ENCODE peak calls at places on chromosomes 11 and 22, in four cellular contexts. One of them, this sample, is unnamed.
A peak's percentile ranks its signal among the peaks of the same experiment; 100 is the strongest.

GRCh38 chr11:2783536-2784082 is 83.8 kb upstream of the KCNQ1OT1 start:
- DNase-seq in A549: no peak
- DNase-seq in SK-N-SH: no peak
- DNase-seq in iPS DF 6.9: no peak
- DNase-seq in this sample: no peak

GRCh38 chr11:45163956-45164575 is 17.6 kb downstream of the PRDM11 start:
- DNase-seq in A549: no peak
- DNase-seq in SK-N-SH: no peak
- DNase-seq in iPS DF 6.9: no peak
- DNase-seq in this sample: no peak

GRCh38 chr11:57116654-57117053 is 65.1 kb upstream of the LRRC55 start:
- DNase-seq in A549: peak; percentile 54
- DNase-seq in SK-N-SH: peak; percentile 28
- DNase-seq in iPS DF 6.9: peak; percentile 16
- DNase-seq in this sample: peak; percentile 19

GRCh38 chr11:112670806-112671570 is 290.2 kb upstream of the NCAM1 start:
- DNase-seq in SK-N-SH: no peak
- DNase-seq in A549: no peak
- DNase-seq in iPS DF 6.9: no peak
- DNase-seq in this sample: no peak

GRCh38 chr11:27653990-27654758 is 46.1 kb downstream of the BDNF start:
- DNase-seq in iPS DF 6.9: no peak
- DNase-seq in A549: no peak
- DNase-seq in SK-N-SH: peak; percentile 65
- DNase-seq in this sample: no peak

GRCh38 chr11:114216804-114217195 is 79.4 kb upstream of the NNMT start:
- DNase-seq in SK-N-SH: no peak
- DNase-seq in A549: no peak
- DNase-seq in iPS DF 6.9: no peak
- DNase-seq in this sample: no peak

GRCh38 chr11:1484716-1485503 is 1.7 kb downstream of the MOB2 start:
- DNase-seq in A549: no peak
- DNase-seq in iPS DF 6.9: no peak
- DNase-seq in SK-N-SH: no peak
- DNase-seq in this sample: peak; percentile 33

GRCh38 chr11:7520981-7521487 is 7.2 kb downstream of the PPFIBP2 start:
- DNase-seq in iPS DF 6.9: no peak
- DNase-seq in A549: no peak
- DNase-seq in SK-N-SH: no peak
- DNase-seq in this sample: no peak

GRCh38 chr22:31611065-31611760 is 50.8 kb downstream of the PISD start:
- DNase-seq in A549: no peak
- DNase-seq in SK-N-SH: peak; percentile 74
- DNase-seq in iPS DF 6.9: no peak
- DNase-seq in this sample: no peak

GRCh38 chr11:1843098-1843473 is 4.3 kb downstream of the TNNI2 start:
- DNase-seq in SK-N-SH: no peak
- DNase-seq in iPS DF 6.9: no peak
- DNase-seq in A549: no peak
- DNase-seq in this sample: no peak

GRCh38 chr11:1892116-1892515 is 421 bp upstream of the PRR33 start:
- DNase-seq in SK-N-SH: no peak
- DNase-seq in iPS DF 6.9: no peak
- DNase-seq in A549: no peak
- DNase-seq in this sample: no peak

GRCh38 chr11:57457643-57458023 is 2.7 kb upstream of the RTN4RL2 start:
- DNase-seq in SK-N-SH: no peak
- DNase-seq in iPS DF 6.9: no peak
- DNase-seq in A549: no peak
- DNase-seq in this sample: no peak

GRCh38 chr22:23457586-23457985 is 122.5 kb downstream of the IGLL1 start:
- DNase-seq in SK-N-SH: no peak
- DNase-seq in iPS DF 6.9: no peak
- DNase-seq in A549: no peak
- DNase-seq in this sample: no peak

GRCh38 chr11:12160680-12161079 is 50.3 kb downstream of the MICAL2 start:
- DNase-seq in SK-N-SH: no peak
- DNase-seq in iPS DF 6.9: no peak
- DNase-seq in A549: no peak
- DNase-seq in this sample: no peak

GRCh38 chr11:6608011-6608410 is 4.0 kb downstream of the TAF10 start:
- DNase-seq in A549: no peak
- DNase-seq in SK-N-SH: no peak
- DNase-seq in iPS DF 6.9: no peak
- DNase-seq in this sample: no peak

GRCh38 chr22:22784249-22785039 is 103.2 kb upstream of the IGLL5 start:
- DNase-seq in SK-N-SH: no peak
- DNase-seq in iPS DF 6.9: no peak
- DNase-seq in A549: no peak
- DNase-seq in this sample: no peak

GRCh38 chr11:134398079-134398444 is 14.0 kb downstream of the B3GAT1 start:
- DNase-seq in A549: no peak
- DNase-seq in SK-N-SH: no peak
- DNase-seq in iPS DF 6.9: no peak
- DNase-seq in this sample: no peak

GRCh38 chr22:30026751-30027150 is 53.5 kb upstream of the HORMAD2 start:
- DNase-seq in A549: no peak
- DNase-seq in SK-N-SH: no peak
- DNase-seq in iPS DF 6.9: no peak
- DNase-seq in this sample: no peak

GRCh38 chr11:1516273-1517067 is 29.9 kb upstream of the MOB2 start:
- DNase-seq in SK-N-SH: peak; percentile 39
- DNase-seq in iPS DF 6.9: no peak
- DNase-seq in A549: no peak
- DNase-seq in this sample: peak; percentile 8

GRCh38 chr11:120566176-120566575 is 54.6 kb downstream of the GRIK4 start:
- DNase-seq in SK-N-SH: no peak
- DNase-seq in A549: no peak
- DNase-seq in iPS DF 6.9: no peak
- DNase-seq in this sample: no peak

GRCh38 chr11:30406978-30407762 is 84.3 kb downstream of the ARL14EP start:
- DNase-seq in iPS DF 6.9: no peak
- DNase-seq in A549: no peak
- DNase-seq in SK-N-SH: no peak
- DNase-seq in this sample: no peak

GRCh38 chr22:45290410-45290936 is 5.7 kb downstream of the UPK3A start:
- DNase-seq in SK-N-SH: no peak
- DNase-seq in A549: peak; percentile 49
- DNase-seq in iPS DF 6.9: no peak
- DNase-seq in this sample: no peak

GRCh38 chr11:57547854-57548377 is 10.5 kb downstream of the SMTNL1 start:
- DNase-seq in A549: no peak
- DNase-seq in SK-N-SH: no peak
- DNase-seq in iPS DF 6.9: no peak
- DNase-seq in this sample: no peak

GRCh38 chr11:83195176-83195531 is 1.6 kb downstream of the ANKRD42 start:
- DNase-seq in SK-N-SH: peak; percentile 26
- DNase-seq in A549: no peak
- DNase-seq in iPS DF 6.9: no peak
- DNase-seq in this sample: no peak

GRCh38 chr11:44377914-44378321 is 68.0 kb upstream of the ALX4 start:
- DNase-seq in A549: no peak
- DNase-seq in iPS DF 6.9: no peak
- DNase-seq in SK-N-SH: no peak
- DNase-seq in this sample: no peak

GRCh38 chr22:30564766-30565118 is 9.7 kb downstream of the GAL3ST1 start:
- DNase-seq in A549: no peak
- DNase-seq in iPS DF 6.9: no peak
- DNase-seq in SK-N-SH: no peak
- DNase-seq in this sample: no peak

GRCh38 chr11:125091247-125091876 is 20.1 kb downstream of the TMEM218 start:
- DNase-seq in SK-N-SH: peak; percentile 90
- DNase-seq in iPS DF 6.9: peak; percentile 47
- DNase-seq in A549: peak; percentile 46
- DNase-seq in this sample: no peak

GRCh38 chr11:4825132-4825531 is 4.0 kb downstream of the OR51F2 start:
- DNase-seq in iPS DF 6.9: no peak
- DNase-seq in SK-N-SH: no peak
- DNase-seq in A549: no peak
- DNase-seq in this sample: no peak

GRCh38 chr11:18324381-18324780 is 2.0 kb downstream of the GTF2H1 start:
- DNase-seq in iPS DF 6.9: no peak
- DNase-seq in A549: no peak
- DNase-seq in SK-N-SH: no peak
- DNase-seq in this sample: no peak

GRCh38 chr11:113505046-113505445 is 29.8 kb upstream of the DRD2 start:
- DNase-seq in A549: no peak
- DNase-seq in iPS DF 6.9: no peak
- DNase-seq in SK-N-SH: no peak
- DNase-seq in this sample: no peak

GRCh38 chr11:94149435-94149834 is 20.8 kb downstream of the PANX1 start:
- DNase-seq in SK-N-SH: no peak
- DNase-seq in A549: no peak
- DNase-seq in iPS DF 6.9: no peak
- DNase-seq in this sample: no peak

GRCh38 chr22:50522208-50522805 is 3.1 kb downstream of the SCO2 start:
- DNase-seq in SK-N-SH: no peak
- DNase-seq in A549: no peak
- DNase-seq in iPS DF 6.9: no peak
- DNase-seq in this sample: no peak

GRCh38 chr22:37803636-37804371 is 3.9 kb upstream of the GCAT start:
- DNase-seq in SK-N-SH: no peak
- DNase-seq in A549: no peak
- DNase-seq in iPS DF 6.9: no peak
- DNase-seq in this sample: no peak
- H3K4me3 ChIP-seq in SK-N-SH: no peak overlapping the region
- H3K4me3 ChIP-seq in A549: peak overlapping the region; percentile 69
- H3K4me3 ChIP-seq in iPS DF 6.9: peak overlapping the region; percentile 65
- H3K4me3 ChIP-seq in this sample: peak overlapping the region; percentile 79

GRCh38 chr11:71987521-71987920 is 11.2 kb upstream of the IL18BP start:
- DNase-seq in SK-N-SH: no peak
- DNase-seq in A549: no peak
- DNase-seq in iPS DF 6.9: no peak
- DNase-seq in this sample: no peak
- H3K27ac ChIP-seq in SK-N-SH: no peak overlapping the region
- H3K27ac ChIP-seq in A549: no peak overlapping the region
- H3K27ac ChIP-seq in iPS DF 6.9: no peak overlapping the region
- H3K27ac ChIP-seq in this sample: no peak overlapping the region

DNA sequence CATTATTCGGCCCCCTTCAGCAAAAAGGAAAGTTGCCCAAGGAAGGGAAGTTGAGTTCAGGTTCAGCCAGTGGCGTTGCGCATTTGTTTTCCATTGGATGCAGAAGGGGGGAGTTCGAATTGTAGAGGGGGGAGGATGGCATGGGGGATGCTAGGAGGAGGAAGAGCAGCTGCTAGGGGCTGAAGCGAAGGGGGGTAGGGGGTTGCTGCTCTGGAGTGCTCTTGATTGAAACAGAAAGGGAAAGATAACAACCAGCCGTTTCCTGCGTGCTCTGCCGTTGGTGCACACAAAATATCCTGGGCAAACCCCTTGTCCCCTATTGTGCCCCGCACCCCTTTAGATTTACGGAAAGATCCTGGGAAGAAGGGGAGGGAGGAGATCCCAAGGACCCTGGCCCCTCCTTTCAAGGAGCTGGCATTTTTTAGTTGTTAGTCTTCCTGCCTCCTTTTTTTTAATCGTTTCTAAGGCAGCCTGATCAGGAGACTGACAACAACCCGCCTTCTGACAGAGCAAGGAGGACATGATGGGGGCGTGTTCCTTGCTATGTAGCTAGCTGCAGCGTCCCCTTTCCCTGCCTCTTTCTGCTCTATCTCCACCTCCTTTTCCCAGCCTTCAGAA is 2.1 kb downstream of the KMT2A start:
- DNase-seq in iPS DF 6.9: no peak
- DNase-seq in A549: peak; percentile 61
- DNase-seq in SK-N-SH: peak; percentile 53
- DNase-seq in this sample: peak; percentile 14
- H3K4me3 ChIP-seq in iPS DF 6.9: peak overlapping the region; percentile 99
- H3K4me3 ChIP-seq in A549: peak overlapping the region; percentile 95
- H3K4me3 ChIP-seq in SK-N-SH: peak overlapping the region; percentile 95
- H3K4me3 ChIP-seq in this sample: peak overlapping the region; percentile 99

GRCh38 chr22:44271010-44271500 is 41.7 kb downstream of the SHISAL1 start:
- DNase-seq in A549: no peak
- DNase-seq in iPS DF 6.9: no peak
- DNase-seq in SK-N-SH: no peak
- DNase-seq in this sample: no peak
- H3K27ac ChIP-seq in A549: no peak overlapping the region
- H3K27ac ChIP-seq in iPS DF 6.9: no peak overlapping the region
- H3K27ac ChIP-seq in SK-N-SH: no peak overlapping the region
- H3K27ac ChIP-seq in this sample: no peak overlapping the region

GRCh38 chr11:22340803-22341581 is 2.8 kb downstream of the SLC17A6 start:
- DNase-seq in A549: no peak
- DNase-seq in iPS DF 6.9: no peak
- DNase-seq in SK-N-SH: no peak
- DNase-seq in this sample: no peak
- H3K4me3 ChIP-seq in A549: no peak overlapping the region
- H3K4me3 ChIP-seq in iPS DF 6.9: peak overlapping the region; percentile 23
- H3K4me3 ChIP-seq in SK-N-SH: no peak overlapping the region
- H3K4me3 ChIP-seq in this sample: no peak overlapping the region

DNA sequence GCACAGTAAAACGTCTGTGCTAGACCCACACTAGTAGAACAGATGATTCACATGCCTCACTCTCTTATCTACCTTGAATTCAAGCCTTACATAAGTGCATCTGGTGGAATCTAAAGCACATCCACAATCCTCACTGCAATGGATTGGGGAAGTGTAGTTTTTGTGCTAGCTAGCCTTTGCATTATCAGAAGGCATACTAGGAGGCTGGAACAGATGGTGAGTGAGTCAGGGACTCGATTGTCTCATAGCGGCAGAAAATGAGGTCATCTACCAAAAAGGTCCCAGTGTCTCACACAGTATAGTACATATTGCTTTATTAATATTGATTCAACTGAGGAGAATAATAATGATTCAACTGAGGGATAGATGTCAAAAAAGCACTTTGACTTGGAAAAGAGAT is 9.3 kb downstream of the MSANTD4 start:
- DNase-seq in iPS DF 6.9: no peak
- DNase-seq in A549: no peak
- DNase-seq in SK-N-SH: no peak
- DNase-seq in this sample: no peak
- H3K27ac ChIP-seq in iPS DF 6.9: no peak overlapping the region
- H3K27ac ChIP-seq in A549: no peak overlapping the region
- H3K27ac ChIP-seq in SK-N-SH: peak overlapping the region; percentile 74
- H3K27ac ChIP-seq in this sample: no peak overlapping the region

DNA sequence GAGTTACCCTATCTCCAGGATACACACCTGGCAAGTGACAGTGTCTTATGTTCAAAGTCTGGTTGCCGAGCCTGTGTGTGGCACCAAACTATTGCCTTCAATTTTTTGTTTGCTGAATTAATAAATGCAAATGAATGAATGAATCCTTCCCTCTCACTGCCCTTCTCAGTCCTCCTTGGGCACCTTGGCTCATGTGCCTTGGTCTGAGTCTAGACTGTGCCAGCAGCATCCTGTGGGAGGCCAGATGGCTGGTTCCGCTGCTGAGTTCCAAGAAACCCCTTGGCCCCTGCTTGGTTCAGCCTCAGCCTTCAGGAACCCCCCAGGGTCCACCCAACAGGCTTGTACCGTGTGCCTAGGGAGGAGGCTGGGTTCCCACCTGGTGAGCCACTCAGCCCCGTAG is 31.0 kb downstream of the TOB2 start:
- DNase-seq in iPS DF 6.9: no peak
- DNase-seq in A549: no peak
- DNase-seq in SK-N-SH: no peak
- DNase-seq in this sample: no peak
- H3K4me3 ChIP-seq in iPS DF 6.9: no peak overlapping the region
- H3K4me3 ChIP-seq in A549: no peak overlapping the region
- H3K4me3 ChIP-seq in SK-N-SH: no peak overlapping the region
- H3K4me3 ChIP-seq in this sample: peak overlapping the region; percentile 79